ENCODE peak calls at places on chromosomes 3 and 15, in seven cellular contexts. One of them, this sample, is unnamed.

GRCh38 chr3:30310251-30310954 is 296.0 kb upstream of the TGFBR2 start:
- DNase-seq in A549: no peak
- DNase-seq in ovary: no peak
- DNase-seq in K562: no peak
- DNase-seq in sigmoid colon: no peak
- DNase-seq in H1: no peak
- DNase-seq in suprapubic skin: no peak
- DNase-seq in this sample: no peak

GRCh38 chr15:81548350-81549116 is 174.5 kb upstream of the TMC3 start:
- DNase-seq in A549: no peak
- DNase-seq in ovary: no peak
- DNase-seq in K562: no peak
- DNase-seq in sigmoid colon: no peak
- DNase-seq in H1: no peak
- DNase-seq in suprapubic skin: no peak
- DNase-seq in this sample: no peak

GRCh38 chr3:50122661-50123391 is 32.3 kb upstream of the SEMA3F start:
- DNase-seq in A549: no peak
- DNase-seq in ovary: no peak
- DNase-seq in K562: no peak
- DNase-seq in sigmoid colon: peak; percentile 63
- DNase-seq in H1: no peak
- DNase-seq in suprapubic skin: peak; percentile 63
- DNase-seq in this sample: no peak

GRCh38 chr3:196149375-196149774 is 61.8 kb downstream of the ZDHHC19 start:
- DNase-seq in A549: no peak
- DNase-seq in ovary: no peak
- DNase-seq in K562: no peak
- DNase-seq in sigmoid colon: no peak
- DNase-seq in H1: no peak
- DNase-seq in suprapubic skin: no peak
- DNase-seq in this sample: no peak

GRCh38 chr15:84727429-84727828 is 11.5 kb upstream of the SEC11A start:
- DNase-seq in A549: no peak
- DNase-seq in ovary: no peak
- DNase-seq in K562: no peak
- DNase-seq in sigmoid colon: no peak
- DNase-seq in H1: no peak
- DNase-seq in suprapubic skin: no peak
- DNase-seq in this sample: no peak

GRCh38 chr3:182323898-182324297 is 469.4 kb upstream of the ATP11B start:
- DNase-seq in A549: no peak
- DNase-seq in ovary: no peak
- DNase-seq in K562: no peak
- DNase-seq in sigmoid colon: no peak
- DNase-seq in H1: no peak
- DNase-seq in suprapubic skin: no peak
- DNase-seq in this sample: no peak

GRCh38 chr3:63061449-63061848 is 186.2 kb upstream of the CADPS start:
- DNase-seq in A549: no peak
- DNase-seq in ovary: no peak
- DNase-seq in K562: no peak
- DNase-seq in sigmoid colon: no peak
- DNase-seq in H1: no peak
- DNase-seq in suprapubic skin: no peak
- DNase-seq in this sample: no peak

GRCh38 chr3:151976211-151977050 is 103.0 kb downstream of the SUCNR1 start:
- DNase-seq in A549: peak; percentile 82
- DNase-seq in ovary: no peak
- DNase-seq in K562: no peak
- DNase-seq in sigmoid colon: no peak
- DNase-seq in H1: no peak
- DNase-seq in suprapubic skin: no peak
- DNase-seq in this sample: no peak

GRCh38 chr3:127604035-127604434 is 5.8 kb downstream of the MCM2 start:
- DNase-seq in A549: no peak
- DNase-seq in ovary: no peak
- DNase-seq in K562: no peak
- DNase-seq in sigmoid colon: no peak
- DNase-seq in H1: no peak
- DNase-seq in suprapubic skin: no peak
- DNase-seq in this sample: no peak

GRCh38 chr3:59245300-59245878 is 195.6 kb upstream of the CFAP20DC start:
- DNase-seq in A549: no peak
- DNase-seq in ovary: no peak
- DNase-seq in K562: no peak
- DNase-seq in sigmoid colon: no peak
- DNase-seq in H1: no peak
- DNase-seq in suprapubic skin: no peak
- DNase-seq in this sample: no peak

GRCh38 chr3:56145410-56145809 is 322.9 kb downstream of the ERC2 start:
- DNase-seq in A549: no peak
- DNase-seq in ovary: no peak
- DNase-seq in K562: no peak
- DNase-seq in sigmoid colon: no peak
- DNase-seq in H1: no peak
- DNase-seq in suprapubic skin: no peak
- DNase-seq in this sample: no peak

GRCh38 chr15:100902436-100903190 is 16.5 kb upstream of the LRRK1 start:
- DNase-seq in A549: no peak
- DNase-seq in ovary: peak; percentile 90
- DNase-seq in K562: no peak
- DNase-seq in sigmoid colon: peak; percentile 97
- DNase-seq in H1: no peak
- DNase-seq in suprapubic skin: peak; percentile 89
- DNase-seq in this sample: peak; percentile 63

GRCh38 chr15:89809093-89809786 is 5.4 kb downstream of the ANPEP start:
- DNase-seq in A549: no peak
- DNase-seq in ovary: no peak
- DNase-seq in K562: no peak
- DNase-seq in sigmoid colon: no peak
- DNase-seq in H1: no peak
- DNase-seq in suprapubic skin: peak; percentile 49
- DNase-seq in this sample: no peak

GRCh38 chr3:15903164-15903563 is 105.4 kb upstream of the ANKRD28 start:
- DNase-seq in A549: no peak
- DNase-seq in ovary: peak; percentile 58
- DNase-seq in K562: no peak
- DNase-seq in sigmoid colon: peak; percentile 83
- DNase-seq in H1: no peak
- DNase-seq in suprapubic skin: no peak
- DNase-seq in this sample: peak; percentile 79
- TF ChIP-seq EP300 in A549: no peak
- TF ChIP-seq EP300 in ovary: no peak
- TF ChIP-seq EP300 in K562: no peak
- TF ChIP-seq EP300 in sigmoid colon: peak; percentile 37
- TF ChIP-seq EP300 in H1: no peak
- TF ChIP-seq EP300 in suprapubic skin: no peak
- TF ChIP-seq EP300 in this sample: peak; percentile 68

GRCh38 chr15:37581866-37582532 is 352.4 kb upstream of the TMCO5A start:
- DNase-seq in A549: no peak
- DNase-seq in ovary: no peak
- DNase-seq in K562: no peak
- DNase-seq in sigmoid colon: no peak
- DNase-seq in H1: no peak
- DNase-seq in suprapubic skin: no peak
- DNase-seq in this sample: no peak

GRCh38 chr15:37582852-37583251 is 351.6 kb upstream of the TMCO5A start:
- DNase-seq in A549: no peak
- DNase-seq in ovary: no peak
- DNase-seq in K562: no peak
- DNase-seq in sigmoid colon: no peak
- DNase-seq in H1: no peak
- DNase-seq in suprapubic skin: no peak
- DNase-seq in this sample: no peak

GRCh38 chr15:37574985-37575384 is 359.5 kb upstream of the TMCO5A start:
- DNase-seq in A549: no peak
- DNase-seq in ovary: no peak
- DNase-seq in K562: no peak
- DNase-seq in sigmoid colon: no peak
- DNase-seq in H1: no peak
- DNase-seq in suprapubic skin: no peak
- DNase-seq in this sample: no peak

DNA sequence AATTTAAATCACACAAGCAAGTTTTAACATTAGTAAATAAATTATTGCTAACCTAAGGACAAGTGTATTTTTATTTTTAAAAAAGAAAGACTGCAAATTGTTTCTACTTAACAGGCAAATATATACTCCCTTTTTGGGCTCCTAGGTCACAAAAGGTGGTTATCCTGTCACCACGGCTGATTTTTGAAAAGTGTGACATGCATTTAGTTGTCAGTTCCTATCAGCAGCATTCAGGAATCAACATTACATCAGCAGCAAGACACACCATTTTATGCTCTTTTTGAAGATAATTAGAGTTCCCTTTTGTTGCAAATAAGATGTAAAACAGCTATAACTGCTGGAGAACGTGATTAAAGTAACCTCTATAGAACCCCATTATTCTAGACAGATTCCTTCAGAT is 357.5 kb upstream of the TMCO5A start:
- DNase-seq in A549: no peak
- DNase-seq in ovary: no peak
- DNase-seq in K562: no peak
- DNase-seq in sigmoid colon: no peak
- DNase-seq in H1: no peak
- DNase-seq in suprapubic skin: no peak
- DNase-seq in this sample: no peak
- TF ChIP-seq EP300 in A549: no peak
- TF ChIP-seq EP300 in ovary: no peak
- TF ChIP-seq EP300 in K562: no peak
- TF ChIP-seq EP300 in sigmoid colon: no peak
- TF ChIP-seq EP300 in H1: no peak
- TF ChIP-seq EP300 in suprapubic skin: no peak
- TF ChIP-seq EP300 in this sample: no peak

DNA sequence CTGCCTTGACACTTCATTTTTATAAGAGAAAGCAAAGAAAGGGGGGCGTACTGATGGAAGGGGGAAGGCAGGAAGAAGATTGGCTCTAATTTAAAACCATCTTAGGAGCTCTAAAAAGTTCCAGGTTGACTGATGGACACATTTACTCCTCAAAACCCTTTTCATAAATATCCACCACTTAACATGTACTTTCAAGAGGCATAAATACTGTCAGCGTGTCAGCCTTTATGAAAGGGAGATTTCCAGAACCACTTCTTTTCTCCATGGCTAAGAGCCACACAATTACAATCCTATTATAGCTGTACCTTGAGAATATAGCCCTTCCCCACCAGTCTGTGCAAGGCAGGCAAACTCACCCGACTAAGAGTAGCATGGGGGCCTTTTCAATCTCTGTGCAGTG is 5.5 kb downstream of the NMNAT3 start:
- DNase-seq in A549: no peak
- DNase-seq in ovary: no peak
- DNase-seq in K562: no peak
- DNase-seq in sigmoid colon: no peak
- DNase-seq in H1: no peak
- DNase-seq in suprapubic skin: no peak
- DNase-seq in this sample: no peak
- TF ChIP-seq EP300 in A549: no peak
- TF ChIP-seq EP300 in ovary: no peak
- TF ChIP-seq EP300 in K562: no peak
- TF ChIP-seq EP300 in sigmoid colon: no peak
- TF ChIP-seq EP300 in H1: no peak
- TF ChIP-seq EP300 in suprapubic skin: no peak
- TF ChIP-seq EP300 in this sample: no peak

DNA sequence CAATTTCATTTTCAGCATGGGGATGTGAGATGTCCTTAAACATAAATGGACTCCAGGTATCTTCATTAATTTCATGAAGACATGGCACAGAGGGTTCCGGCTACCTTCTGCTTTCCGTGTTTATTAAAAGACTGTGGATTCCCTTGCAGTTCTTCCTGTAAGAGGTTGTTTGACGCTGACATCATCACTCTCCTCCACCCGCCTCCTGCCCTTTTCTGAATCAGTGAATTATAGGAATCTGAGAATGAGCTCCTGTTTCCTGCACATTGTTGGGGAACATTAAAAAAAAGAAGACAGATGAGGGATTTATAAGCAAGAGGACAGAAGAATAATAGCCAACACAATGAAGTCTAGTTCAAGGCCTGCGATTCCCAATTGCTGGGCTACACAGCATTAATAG is 191.3 kb downstream of the LPP start:
- DNase-seq in A549: no peak
- DNase-seq in ovary: no peak
- DNase-seq in K562: no peak
- DNase-seq in sigmoid colon: no peak
- DNase-seq in H1: no peak
- DNase-seq in suprapubic skin: no peak
- DNase-seq in this sample: no peak
- TF ChIP-seq EP300 in A549: no peak
- TF ChIP-seq EP300 in ovary: no peak
- TF ChIP-seq EP300 in K562: no peak
- TF ChIP-seq EP300 in sigmoid colon: no peak
- TF ChIP-seq EP300 in H1: no peak
- TF ChIP-seq EP300 in suprapubic skin: no peak
- TF ChIP-seq EP300 in this sample: no peak

GRCh38 chr3:178170698-178171535 is 365.3 kb upstream of the KCNMB2 start:
- DNase-seq in A549: peak; percentile 0
- DNase-seq in ovary: no peak
- DNase-seq in K562: peak; percentile 74
- DNase-seq in sigmoid colon: no peak
- DNase-seq in H1: no peak
- DNase-seq in suprapubic skin: no peak
- DNase-seq in this sample: no peak
- TF ChIP-seq EP300 in A549: no peak
- TF ChIP-seq EP300 in ovary: peak; percentile 42
- TF ChIP-seq EP300 in K562: peak; percentile 99
- TF ChIP-seq EP300 in sigmoid colon: no peak
- TF ChIP-seq EP300 in H1: no peak
- TF ChIP-seq EP300 in suprapubic skin: no peak
- TF ChIP-seq EP300 in this sample: peak; percentile 94

GRCh38 chr3:150174179-150174578 is 203.5 kb upstream of the PFN2 start:
- DNase-seq in A549: no peak
- DNase-seq in ovary: no peak
- DNase-seq in K562: no peak
- DNase-seq in sigmoid colon: no peak
- DNase-seq in H1: no peak
- DNase-seq in suprapubic skin: no peak
- DNase-seq in this sample: no peak
- TF ChIP-seq EP300 in A549: no peak
- TF ChIP-seq EP300 in ovary: no peak
- TF ChIP-seq EP300 in K562: no peak
- TF ChIP-seq EP300 in sigmoid colon: no peak
- TF ChIP-seq EP300 in H1: no peak
- TF ChIP-seq EP300 in suprapubic skin: no peak
- TF ChIP-seq EP300 in this sample: no peak

GRCh38 chr15:34360298-34360697 is 6.7 kb downstream of the LPCAT4 start:
- DNase-seq in A549: peak; percentile 23
- DNase-seq in ovary: no peak
- DNase-seq in K562: no peak
- DNase-seq in sigmoid colon: no peak
- DNase-seq in H1: no peak
- DNase-seq in suprapubic skin: no peak
- DNase-seq in this sample: no peak
- TF ChIP-seq EP300 in A549: no peak
- TF ChIP-seq EP300 in ovary: no peak
- TF ChIP-seq EP300 in K562: no peak
- TF ChIP-seq EP300 in sigmoid colon: no peak
- TF ChIP-seq EP300 in H1: no peak
- TF ChIP-seq EP300 in suprapubic skin: no peak
- TF ChIP-seq EP300 in this sample: no peak

GRCh38 chr15:56074866-56075265 is 81.5 kb upstream of the NEDD4 start:
- DNase-seq in A549: no peak
- DNase-seq in ovary: no peak
- DNase-seq in K562: no peak
- DNase-seq in sigmoid colon: no peak
- DNase-seq in H1: no peak
- DNase-seq in suprapubic skin: no peak
- DNase-seq in this sample: no peak
- TF ChIP-seq EP300 in A549: no peak
- TF ChIP-seq EP300 in ovary: no peak
- TF ChIP-seq EP300 in K562: no peak
- TF ChIP-seq EP300 in sigmoid colon: no peak
- TF ChIP-seq EP300 in H1: no peak
- TF ChIP-seq EP300 in suprapubic skin: no peak
- TF ChIP-seq EP300 in this sample: no peak